ENCODE peak calls at places on chromosomes 7 and 10, in nine cellular contexts. F is ascending aorta; G is HFFc6; I is activated CD8-positive, alpha-beta T cell treated with anti-CD3 and anti-CD28 coated beads for 36 hours; Z is A172; C is NCI-H2171 treated with DMSO at 0.1 percent for 48 hours; O is GM04503; H is lower lobe of right lung; V is AG04450. E is an unnamed sample.

GRCh38 chr10:132449051-132449825 is 52.2 kb downstream of the PWWP2B start:
- DNase-seq in O (no peak), I (peak; percentile 41), V (no peak), G (no peak), C (no peak), F (no peak), H (peak; percentile 87), Z (no peak), E (peak; percentile 77)

GRCh38 chr7:118369987-118370386 is 145.5 kb downstream of the ANKRD7 start:
- DNase-seq in C (no peak), I (no peak), O (no peak), F (no peak), H (no peak), G (no peak), V (no peak), Z (no peak), E (no peak)

GRCh38 chr7:75866129-75866496 is 12.7 kb upstream of the RHBDD2 start:
- DNase-seq in I (no peak), Z (no peak), G (no peak), C (no peak), V (no peak), H (no peak), O (no peak), F (no peak), E (no peak)

GRCh38 chr10:80468002-80468401 is 13.9 kb downstream of the TSPAN14 start:
- DNase-seq in C (no peak), I (peak; percentile 90), O (no peak), F (peak; percentile 78), G (no peak), V (no peak), H (peak; percentile 83), Z (no peak), E (no peak)

GRCh38 chr10:84665883-84666463 is 337.6 kb downstream of the CCSER2 start:
- DNase-seq in C (no peak), I (peak; percentile 41), Z (no peak), O (no peak), H (peak; percentile 85), V (no peak), F (no peak), G (no peak), E (peak; percentile 9)

GRCh38 chr7:116426428-116427156 is 72.9 kb upstream of the CAV2 start:
- DNase-seq in H (no peak), F (no peak), I (peak; percentile 5), G (peak; percentile 87), C (no peak), O (peak; percentile 77), Z (peak; percentile 95), V (peak; percentile 16), E (no peak)

GRCh38 chr7:44259547-44260457 is 59.0 kb downstream of the YKT6 start:
- DNase-seq in V (peak; percentile 77), H (no peak), G (peak; percentile 95), F (peak; percentile 95), Z (peak; percentile 87), I (peak; percentile 13), O (peak; percentile 97), C (no peak), E (no peak)

GRCh38 chr10:72953687-72954086 is 919 bp downstream of the PLA2G12B start:
- DNase-seq in C (no peak), O (no peak), G (no peak), F (no peak), I (no peak), Z (no peak), H (no peak), V (no peak), E (no peak)

GRCh38 chr7:99791021-99791420 is 7.0 kb upstream of the CYP3A4 start:
- DNase-seq in O (no peak), G (peak; percentile 28), H (no peak), C (no peak), V (no peak), I (no peak), F (no peak), Z (no peak), E (no peak)

GRCh38 chr7:153022796-153023592 is 263.4 kb downstream of the ACTR3B start:
- DNase-seq in G (no peak), H (no peak), C (no peak), I (no peak), Z (no peak), F (no peak), V (no peak), O (no peak), E (no peak)

GRCh38 chr7:144038887-144039286 is 9.9 kb upstream of the OR2A5 start:
- DNase-seq in G (no peak), C (no peak), O (no peak), V (no peak), Z (no peak), I (no peak), F (no peak), H (no peak), E (no peak)

GRCh38 chr7:27207348-27207985 is 7.6 kb upstream of the HOXA13 start:
- DNase-seq in O (no peak), G (no peak), V (no peak), H (no peak), F (no peak), C (no peak), Z (no peak), I (no peak), E (peak; percentile 32)

GRCh38 chr7:14351167-14351566 is 361.7 kb upstream of the ETV1 start:
- DNase-seq in Z (no peak), V (no peak), C (no peak), O (no peak), F (no peak), H (no peak), I (no peak), G (no peak), E (no peak)

GRCh38 chr10:77493239-77493806 is 144.3 kb downstream of the KCNMA1 start:
- DNase-seq in C (no peak), Z (no peak), H (no peak), G (no peak), O (no peak), I (no peak), F (no peak), V (no peak), E (no peak)

GRCh38 chr7:125876436-125876835 is 946.8 kb upstream of the POT1 start:
- DNase-seq in Z (no peak), F (no peak), H (no peak), V (no peak), O (no peak), I (no peak), G (no peak), C (no peak), E (no peak)

GRCh38 chr7:139602143-139602722 is 78.7 kb downstream of the CLEC2L start:
- DNase-seq in H (no peak), V (no peak), C (peak; percentile 45), I (no peak), Z (peak; percentile 38), G (peak; percentile 45), O (no peak), F (no peak), E (peak; percentile 78)

GRCh38 chr7:99141756-99142726 is 1.9 kb downstream of the SMURF1 start:
- DNase-seq in Z (peak; percentile 84), I (peak; percentile 70), V (peak; percentile 53), H (peak; percentile 63), F (peak; percentile 86), G (peak; percentile 60), O (no peak), C (no peak), E (no peak)

GRCh38 chr7:2894118-2894940 is 50.2 kb upstream of the GNA12 start:
- DNase-seq in V (no peak), I (peak; percentile 83), H (no peak), Z (no peak), G (no peak), C (no peak), F (no peak), O (no peak), E (peak; percentile 9)

GRCh38 chr7:124263232-124263827 is 230.5 kb upstream of the TMEM229A start:
- DNase-seq in C (no peak), H (no peak), G (no peak), F (no peak), Z (peak; percentile 54), O (no peak), V (no peak), I (peak; percentile 22), E (peak; percentile 2)

GRCh38 chr7:137130751-137131158 is 212.8 kb downstream of the PTN start:
- DNase-seq in Z (peak; percentile 54), V (peak; percentile 45), G (peak; percentile 25), C (no peak), H (no peak), O (no peak), I (no peak), F (no peak), E (no peak)

GRCh38 chr7:125316451-125316850 is 386.8 kb upstream of the POT1 start:
- DNase-seq in V (no peak), I (peak; percentile 2), O (no peak), C (peak; percentile 74), G (no peak), Z (peak; percentile 25), H (no peak), F (no peak), E (peak; percentile 46)

GRCh38 chr10:112208292-112208691 is 24.7 kb upstream of the GPAM start:
- DNase-seq in V (no peak), F (no peak), G (peak; percentile 50), C (no peak), O (peak; percentile 48), I (no peak), H (no peak), Z (no peak), E (no peak)

GRCh38 chr10:133464582-133465031 is 10.9 kb downstream of the SCART1 start:
- DNase-seq in Z (no peak), I (no peak), G (no peak), H (no peak), V (no peak), O (no peak), C (no peak), F (no peak), E (no peak)

GRCh38 chr7:81161459-81162075 is 242.7 kb upstream of the SEMA3C start:
- DNase-seq in G (peak; percentile 92), F (no peak), I (no peak), V (peak; percentile 80), O (peak; percentile 76), H (no peak), Z (peak; percentile 96), C (peak; percentile 99), E (no peak)

GRCh38 chr10:97648557-97649404 is 8.3 kb downstream of the PI4K2A start:
- DNase-seq in O (peak; percentile 94), F (no peak), H (no peak), G (peak; percentile 94), I (peak; percentile 60), Z (peak; percentile 97), C (no peak), V (peak; percentile 59), E (peak; percentile 69)

GRCh38 chr10:14553434-14553833 is 221.3 kb downstream of the FAM107B start:
- DNase-seq in G (peak; percentile 72), F (no peak), C (no peak), H (no peak), V (no peak), O (peak; percentile 45), Z (no peak), I (peak; percentile 46), E (peak; percentile 40)

GRCh38 chr7:157671358-157672255 is 334.8 kb downstream of the DNAJB6 start:
- DNase-seq in O (no peak), I (no peak), F (peak; percentile 59), C (no peak), H (no peak), V (no peak), G (no peak), Z (no peak), E (no peak)

GRCh38 chr7:74094224-74095095 is 10.9 kb downstream of the LIMK1 start:
- DNase-seq in C (no peak), V (peak; percentile 66), Z (peak; percentile 100), G (peak; percentile 92), H (peak; percentile 88), F (peak; percentile 94), O (peak; percentile 82), I (peak; percentile 94), E (peak; percentile 75)

GRCh38 chr7:48148311-48148710 is 22.9 kb upstream of the ABCA13 start:
- DNase-seq in H (no peak), I (no peak), O (no peak), F (no peak), G (no peak), Z (no peak), V (no peak), C (no peak), E (no peak)

GRCh38 chr7:34163956-34164355 is 258.6 kb downstream of the BMPER start:
- DNase-seq in C (no peak), O (no peak), G (no peak), Z (no peak), H (no peak), F (no peak), I (no peak), V (no peak), E (no peak)

GRCh38 chr10:3095373-3096139 is 28.2 kb downstream of the PFKP start:
- DNase-seq in H (no peak), C (no peak), O (peak; percentile 99), G (peak; percentile 99), V (peak; percentile 96), Z (peak; percentile 98), F (peak; percentile 84), I (peak; percentile 82), E (peak; percentile 97)